ENCODE peak calls at places on chromosome 20, in four cellular contexts. X, A, D and N are unnamed samples. For H3K36me3, the result is how much of the 10 kb centered on the place peaks cover.

GRCh38 chr20:2761885-2762284 is 38.5 kb downstream of the CPXM1 start:
- DNase-seq in D (no peak), X (no peak), A (no peak), N (no peak)

GRCh38 chr20:17436664-17437063 is 94.5 kb downstream of the BFSP1 start:
- DNase-seq in X (no peak), A (no peak), D (no peak), N (no peak)

GRCh38 chr20:63979221-63979548 is 257 bp downstream of the SAMD10 start:
- DNase-seq in X (no peak), A (no peak), D (no peak), N (no peak)

GRCh38 chr20:33401922-33402369 is 627 bp upstream of the CDK5RAP1 start:
- DNase-seq in X (no peak), A (no peak), D (no peak), N (no peak)

GRCh38 chr20:25061821-25062530 is 4.0 kb upstream of the ACSS1 start:
- DNase-seq in X (no peak), A (no peak), D (no peak), N (no peak)

GRCh38 chr20:33650111-33650752 is 11.9 kb upstream of the C20orf144 start:
- DNase-seq in D (no peak), X (no peak), A (no peak), N (no peak)

GRCh38 chr20:57996936-57997629 is 231.4 kb downstream of the ANKRD60 start:
- DNase-seq in X (no peak), D (peak), A (no peak), N (no peak)

GRCh38 chr20:38585404-38586180 is 4.6 kb downstream of the ADIG start:
- DNase-seq in X (no peak), A (no peak), D (no peak), N (no peak)

GRCh38 chr20:63968928-63969760 is 586 bp downstream of the ZNF512B start:
- DNase-seq in D (no peak), A (no peak), X (no peak), N (peak)

GRCh38 chr20:32164984-32165735 is 42.4 kb downstream of the PLAGL2 start:
- DNase-seq in D (no peak), A (no peak), X (no peak), N (no peak)

GRCh38 chr20:1171461-1172093 is 13.2 kb downstream of the TMEM74B start:
- DNase-seq in X (no peak), A (no peak), D (peak), N (peak)

GRCh38 chr20:32062776-32063170 is 10.7 kb downstream of the HCK start:
- DNase-seq in A (no peak), X (peak), D (no peak), N (no peak)

GRCh38 chr20:49916146-49917002 is 1.0 kb upstream of the SPATA2 start:
- DNase-seq in D (peak), A (no peak), X (no peak), N (no peak)
- TF ChIP-seq POLR2AphosphoS5 in D (no peak), A (no peak), X (no peak), N (no peak)

DNA sequence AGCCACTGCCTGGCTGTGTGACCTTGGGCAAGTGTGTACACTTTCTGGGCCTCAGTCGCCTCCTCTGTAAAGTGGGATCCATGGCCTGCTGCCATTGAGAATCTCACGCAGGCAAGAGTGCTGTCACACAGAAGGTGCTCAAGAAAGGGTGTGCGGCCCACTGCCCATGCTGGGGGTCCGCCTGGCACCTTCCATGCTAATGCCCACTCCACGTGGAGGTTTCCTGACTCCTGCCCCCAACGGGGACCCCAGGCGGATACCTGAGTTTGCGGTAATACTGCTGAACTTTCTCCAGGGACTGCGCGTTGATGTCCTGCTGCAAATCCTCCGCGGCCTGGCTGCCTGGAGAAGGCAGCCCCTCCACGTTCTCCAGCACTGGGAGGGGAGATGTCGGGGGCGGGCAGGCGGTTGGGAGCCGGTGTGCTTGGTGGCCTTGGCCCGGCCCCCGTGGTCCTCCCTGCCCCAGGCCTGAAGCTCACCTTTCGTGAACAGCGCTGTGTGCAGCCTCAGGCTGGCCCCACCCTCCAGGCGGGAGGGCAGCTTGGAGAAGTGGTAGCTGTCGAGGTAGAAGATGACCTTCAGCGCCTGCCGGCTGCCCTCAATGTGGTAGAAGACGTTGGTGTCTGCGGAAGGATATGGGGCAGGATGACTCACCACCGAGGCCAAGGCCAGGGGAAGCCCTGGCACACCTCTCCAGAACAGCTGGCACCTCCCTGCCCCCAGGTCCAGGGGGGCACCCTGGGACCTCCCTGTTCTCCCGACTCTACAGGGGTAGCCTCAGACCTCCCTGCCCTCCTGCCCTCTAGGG is 195.6 kb downstream of the PREX1 start:
- DNase-seq in A (no peak), X (no peak), D (no peak), N (no peak)
- H3K36me3 ChIP-seq in A (under half), X (under half), D (under half), N (under half)

GRCh38 chr20:52991783-52992182 is 19.6 kb downstream of the TSHZ2 start:
- DNase-seq in X (no peak), D (no peak), A (no peak), N (no peak)
- H2AFZ ChIP-seq in X (no peak), D (no peak), A (no peak), N (no peak)

GRCh38 chr20:49603209-49603627 is 35.3 kb upstream of the PTGIS start:
- DNase-seq in A (no peak), X (no peak), D (peak), N (peak)

GRCh38 chr20:49601153-49601924 is 33.4 kb upstream of the PTGIS start:
- DNase-seq in D (no peak), X (no peak), A (no peak), N (no peak)

GRCh38 chr20:49599746-49600113 is 31.8 kb upstream of the PTGIS start:
- DNase-seq in X (no peak), D (no peak), A (no peak), N (no peak)

GRCh38 chr20:49597825-49598395 is 30.0 kb upstream of the PTGIS start:
- DNase-seq in X (no peak), D (no peak), A (no peak), N (no peak)

GRCh38 chr20:49602370-49603208 is 34.7 kb upstream of the PTGIS start:
- DNase-seq in A (no peak), X (no peak), D (no peak), N (no peak)
- TF ChIP-seq POLR2AphosphoS5 in A (no peak), X (no peak), D (no peak), N (no peak)

GRCh38 chr20:62809530-62810428 is 5.1 kb downstream of the OGFR start:
- DNase-seq in D (no peak), A (no peak), X (no peak), N (no peak)
- H3K36me3 ChIP-seq in D (under half), A (under half), X (under half), N (under half)

DNA sequence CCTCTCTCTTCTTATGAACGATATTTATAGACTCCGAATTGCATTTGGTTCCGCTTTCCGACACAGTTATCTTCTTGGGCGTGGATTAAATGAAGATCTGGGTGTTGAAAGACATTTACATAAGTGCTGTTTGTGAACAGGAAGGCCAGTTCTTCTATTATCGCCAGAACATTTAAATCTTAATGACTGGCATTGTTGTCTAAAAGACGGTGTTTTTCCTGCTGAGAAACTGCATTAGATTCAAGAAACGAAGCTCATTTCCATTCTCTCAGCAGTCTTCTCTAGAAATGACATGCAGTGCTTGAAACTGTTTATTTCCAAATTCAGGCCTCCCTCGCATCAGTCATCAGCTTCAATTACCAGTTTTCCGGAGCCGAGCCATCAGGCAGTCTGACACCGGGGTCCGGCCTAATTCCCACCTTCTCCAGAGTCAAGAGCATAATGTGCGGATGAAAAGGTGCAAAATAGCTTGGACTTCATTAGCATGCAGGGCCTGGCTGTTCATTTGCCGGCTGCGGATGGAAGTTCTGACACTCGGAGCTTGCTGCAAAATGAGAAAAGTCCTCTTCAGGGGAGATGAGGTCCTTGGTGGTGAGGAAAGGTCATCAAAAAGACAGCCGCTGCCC is 15.9 kb downstream of the LINC00237 start:
- DNase-seq in D (no peak), X (no peak), A (no peak), N (peak)
- H2AFZ ChIP-seq in D (no peak), X (no peak), A (no peak), N (peak)